ENCODE peak calls at places on chromosomes 12 and 14, in five cellular contexts. One of them, this sample, is unnamed.

GRCh38 chr12:94707892-94708291 is 57.5 kb upstream of the TMCC3 start:
- DNase-seq in BJ: no peak
- DNase-seq in AG04450: peak
- DNase-seq in GM06990: no peak
- DNase-seq in GM23338: no peak
- DNase-seq in this sample: peak

GRCh38 chr12:88185988-88186387 is 43.9 kb downstream of the TMTC3 start:
- DNase-seq in GM23338: no peak
- DNase-seq in BJ: no peak
- DNase-seq in AG04450: peak
- DNase-seq in GM06990: no peak
- DNase-seq in this sample: peak

GRCh38 chr12:27711312-27711682 is 665 bp downstream of the MRPS35 start:
- DNase-seq in GM23338: peak
- DNase-seq in BJ: no peak
- DNase-seq in AG04450: no peak
- DNase-seq in GM06990: no peak
- DNase-seq in this sample: no peak

GRCh38 chr14:33679461-33680225 is 271.2 kb downstream of the EGLN3 start:
- DNase-seq in GM06990: no peak
- DNase-seq in AG04450: no peak
- DNase-seq in BJ: peak
- DNase-seq in GM23338: no peak
- DNase-seq in this sample: peak

GRCh38 chr12:50333441-50333840 is 50.1 kb upstream of the LIMA1 start:
- DNase-seq in GM23338: no peak
- DNase-seq in AG04450: no peak
- DNase-seq in BJ: no peak
- DNase-seq in GM06990: no peak
- DNase-seq in this sample: no peak

GRCh38 chr12:106973545-106973944 is 13.4 kb downstream of the MTERF2 start:
- DNase-seq in BJ: no peak
- DNase-seq in AG04450: no peak
- DNase-seq in GM23338: no peak
- DNase-seq in GM06990: no peak
- DNase-seq in this sample: no peak

GRCh38 chr12:113770389-113770865 is 195.7 kb downstream of the RBM19 start:
- DNase-seq in GM23338: no peak
- DNase-seq in BJ: no peak
- DNase-seq in GM06990: no peak
- DNase-seq in AG04450: no peak
- DNase-seq in this sample: no peak

GRCh38 chr12:14723763-14724162 is 27.4 kb upstream of the GUCY2C start:
- DNase-seq in AG04450: peak
- DNase-seq in GM06990: peak
- DNase-seq in GM23338: peak
- DNase-seq in BJ: no peak
- DNase-seq in this sample: peak

GRCh38 chr14:24789277-24789832 is 155.4 kb upstream of the GZMB start:
- DNase-seq in GM06990: no peak
- DNase-seq in GM23338: no peak
- DNase-seq in AG04450: no peak
- DNase-seq in BJ: no peak
- DNase-seq in this sample: no peak

GRCh38 chr12:51318846-51319570 is 5.0 kb downstream of the BIN2 start:
- DNase-seq in GM23338: no peak
- DNase-seq in BJ: no peak
- DNase-seq in GM06990: peak
- DNase-seq in AG04450: no peak
- DNase-seq in this sample: no peak

GRCh38 chr12:44875954-44876553 is at the start of gene NELL2:
- DNase-seq in GM23338: peak
- DNase-seq in AG04450: no peak
- DNase-seq in GM06990: peak
- DNase-seq in BJ: no peak
- DNase-seq in this sample: no peak

GRCh38 chr12:113271853-113272561 is 50.7 kb downstream of the TPCN1 start:
- DNase-seq in GM06990: no peak
- DNase-seq in BJ: peak
- DNase-seq in AG04450: peak
- DNase-seq in GM23338: peak
- DNase-seq in this sample: peak

GRCh38 chr12:20120296-20120695 is 248.0 kb upstream of the PDE3A start:
- DNase-seq in GM23338: no peak
- DNase-seq in BJ: no peak
- DNase-seq in GM06990: no peak
- DNase-seq in AG04450: no peak
- DNase-seq in this sample: no peak

GRCh38 chr12:25051583-25052190 is 102.8 kb upstream of the BCAT1 start:
- DNase-seq in AG04450: no peak
- DNase-seq in BJ: no peak
- DNase-seq in GM06990: peak
- DNase-seq in GM23338: no peak
- DNase-seq in this sample: no peak

GRCh38 chr14:39469094-39469710 is 37.0 kb upstream of the FBXO33 start:
- DNase-seq in BJ: no peak
- DNase-seq in GM06990: peak
- DNase-seq in AG04450: no peak
- DNase-seq in GM23338: peak
- DNase-seq in this sample: peak

GRCh38 chr12:13661005-13661887 is 320.2 kb downstream of the GRIN2B start:
- DNase-seq in GM06990: no peak
- DNase-seq in GM23338: peak
- DNase-seq in BJ: peak
- DNase-seq in AG04450: peak
- DNase-seq in this sample: peak

GRCh38 chr12:42919691-42920090 is 330.1 kb upstream of the PRICKLE1 start:
- DNase-seq in GM06990: no peak
- DNase-seq in GM23338: no peak
- DNase-seq in AG04450: no peak
- DNase-seq in BJ: no peak
- DNase-seq in this sample: no peak

GRCh38 chr12:9064201-9064814 is 51.4 kb downstream of the A2M start:
- DNase-seq in BJ: no peak
- DNase-seq in GM06990: peak
- DNase-seq in GM23338: peak
- DNase-seq in AG04450: no peak
- DNase-seq in this sample: peak

GRCh38 chr12:43336962-43337555 is 214.9 kb downstream of the ADAMTS20 start:
- DNase-seq in GM23338: peak
- DNase-seq in AG04450: no peak
- DNase-seq in GM06990: no peak
- DNase-seq in BJ: no peak
- DNase-seq in this sample: peak

GRCh38 chr12:121334513-121335343 is 17.5 kb downstream of the ANAPC5 start:
- DNase-seq in GM06990: peak
- DNase-seq in GM23338: peak
- DNase-seq in AG04450: peak
- DNase-seq in BJ: peak
- DNase-seq in this sample: peak

GRCh38 chr12:4824415-4824814 is 85.3 kb upstream of the KCNA1 start:
- DNase-seq in AG04450: no peak
- DNase-seq in BJ: peak
- DNase-seq in GM06990: no peak
- DNase-seq in GM23338: no peak
- DNase-seq in this sample: peak

GRCh38 chr12:59149995-59150642 is 229.8 kb upstream of the LRIG3 start:
- DNase-seq in GM23338: peak
- DNase-seq in GM06990: peak
- DNase-seq in AG04450: peak
- DNase-seq in BJ: no peak
- DNase-seq in this sample: peak

GRCh38 chr12:57864382-57864781 is 17.9 kb upstream of the CTDSP2 start:
- DNase-seq in AG04450: no peak
- DNase-seq in GM06990: no peak
- DNase-seq in GM23338: peak
- DNase-seq in BJ: no peak
- DNase-seq in this sample: peak

GRCh38 chr12:15842106-15842505 is 40.1 kb upstream of the STRAP start:
- DNase-seq in AG04450: peak
- DNase-seq in BJ: no peak
- DNase-seq in GM06990: no peak
- DNase-seq in GM23338: no peak
- DNase-seq in this sample: peak

GRCh38 chr12:68341822-68342221 is 9.7 kb upstream of the MDM1 start:
- DNase-seq in GM23338: no peak
- DNase-seq in BJ: no peak
- DNase-seq in AG04450: no peak
- DNase-seq in GM06990: no peak
- DNase-seq in this sample: no peak

GRCh38 chr14:69156224-69156623 is 3.3 kb upstream of the DCAF5 start:
- DNase-seq in AG04450: no peak
- DNase-seq in GM23338: no peak
- DNase-seq in GM06990: no peak
- DNase-seq in BJ: no peak
- DNase-seq in this sample: no peak

GRCh38 chr14:21039585-21040369 is 2.4 kb upstream of the RNASE7 start:
- DNase-seq in GM06990: no peak
- DNase-seq in AG04450: peak
- DNase-seq in GM23338: peak
- DNase-seq in BJ: no peak
- DNase-seq in this sample: peak

GRCh38 chr14:22973217-22974032 is 8.9 kb downstream of the AJUBA start:
- DNase-seq in GM06990: no peak
- DNase-seq in AG04450: no peak
- DNase-seq in BJ: no peak
- DNase-seq in GM23338: peak
- DNase-seq in this sample: peak

GRCh38 chr14:81268016-81268416 is 47.3 kb upstream of the GTF2A1 start:
- DNase-seq in GM06990: no peak
- DNase-seq in GM23338: peak
- DNase-seq in BJ: no peak
- DNase-seq in AG04450: no peak
- DNase-seq in this sample: no peak

GRCh38 chr14:28143340-28143739 is 623.2 kb upstream of the FOXG1 start:
- DNase-seq in BJ: no peak
- DNase-seq in GM06990: no peak
- DNase-seq in AG04450: no peak
- DNase-seq in GM23338: peak
- DNase-seq in this sample: no peak

GRCh38 chr12:88698471-88698870 is 118.2 kb upstream of the KITLG start:
- DNase-seq in AG04450: no peak
- DNase-seq in BJ: no peak
- DNase-seq in GM06990: no peak
- DNase-seq in GM23338: no peak
- DNase-seq in this sample: no peak

GRCh38 chr14:106549064-106549463 is 1022.7 kb downstream of the TMEM121 start:
- DNase-seq in GM23338: no peak
- DNase-seq in AG04450: no peak
- DNase-seq in BJ: no peak
- DNase-seq in GM06990: no peak
- DNase-seq in this sample: no peak
- H3K4me3 ChIP-seq in GM23338: no peak
- H3K4me3 ChIP-seq in AG04450: no peak
- H3K4me3 ChIP-seq in BJ: no peak
- H3K4me3 ChIP-seq in GM06990: no peak
- H3K4me3 ChIP-seq in this sample: no peak

GRCh38 chr12:70399319-70399718 is 33.2 kb downstream of the KCNMB4 start:
- DNase-seq in AG04450: no peak
- DNase-seq in BJ: no peak
- DNase-seq in GM06990: no peak
- DNase-seq in GM23338: no peak
- DNase-seq in this sample: no peak

GRCh38 chr12:70400124-70400523 is 34.0 kb downstream of the KCNMB4 start:
- DNase-seq in BJ: no peak
- DNase-seq in GM23338: no peak
- DNase-seq in GM06990: no peak
- DNase-seq in AG04450: no peak
- DNase-seq in this sample: no peak

GRCh38 chr12:70403827-70404226 is 37.7 kb downstream of the KCNMB4 start:
- DNase-seq in BJ: no peak
- DNase-seq in GM23338: no peak
- DNase-seq in AG04450: no peak
- DNase-seq in GM06990: no peak
- DNase-seq in this sample: no peak

GRCh38 chr12:70398862-70399261 is 32.8 kb downstream of the KCNMB4 start:
- DNase-seq in BJ: no peak
- DNase-seq in GM23338: no peak
- DNase-seq in GM06990: no peak
- DNase-seq in AG04450: no peak
- DNase-seq in this sample: no peak

GRCh38 chr12:70402597-70402996 is 36.5 kb downstream of the KCNMB4 start:
- DNase-seq in GM23338: peak
- DNase-seq in AG04450: no peak
- DNase-seq in GM06990: no peak
- DNase-seq in BJ: no peak
- DNase-seq in this sample: no peak
- TF ChIP-seq CTCF in GM23338: peak
- TF ChIP-seq CTCF in AG04450: no peak
- TF ChIP-seq CTCF in GM06990: peak
- TF ChIP-seq CTCF in BJ: peak
- TF ChIP-seq CTCF in this sample: peak

GRCh38 chr14:105476937-105477658 is 2.5 kb downstream of the CRIP2 start:
- DNase-seq in AG04450: no peak
- DNase-seq in GM06990: no peak
- DNase-seq in GM23338: no peak
- DNase-seq in BJ: no peak
- DNase-seq in this sample: no peak
- H3K4me3 ChIP-seq in AG04450: peak
- H3K4me3 ChIP-seq in GM06990: no peak
- H3K4me3 ChIP-seq in GM23338: no peak
- H3K4me3 ChIP-seq in BJ: no peak
- H3K4me3 ChIP-seq in this sample: no peak

GRCh38 chr12:8014836-8015235 is 17.7 kb upstream of the FOXJ2 start:
- DNase-seq in GM06990: no peak
- DNase-seq in BJ: no peak
- DNase-seq in GM23338: no peak
- DNase-seq in AG04450: no peak
- DNase-seq in this sample: no peak

DNA sequence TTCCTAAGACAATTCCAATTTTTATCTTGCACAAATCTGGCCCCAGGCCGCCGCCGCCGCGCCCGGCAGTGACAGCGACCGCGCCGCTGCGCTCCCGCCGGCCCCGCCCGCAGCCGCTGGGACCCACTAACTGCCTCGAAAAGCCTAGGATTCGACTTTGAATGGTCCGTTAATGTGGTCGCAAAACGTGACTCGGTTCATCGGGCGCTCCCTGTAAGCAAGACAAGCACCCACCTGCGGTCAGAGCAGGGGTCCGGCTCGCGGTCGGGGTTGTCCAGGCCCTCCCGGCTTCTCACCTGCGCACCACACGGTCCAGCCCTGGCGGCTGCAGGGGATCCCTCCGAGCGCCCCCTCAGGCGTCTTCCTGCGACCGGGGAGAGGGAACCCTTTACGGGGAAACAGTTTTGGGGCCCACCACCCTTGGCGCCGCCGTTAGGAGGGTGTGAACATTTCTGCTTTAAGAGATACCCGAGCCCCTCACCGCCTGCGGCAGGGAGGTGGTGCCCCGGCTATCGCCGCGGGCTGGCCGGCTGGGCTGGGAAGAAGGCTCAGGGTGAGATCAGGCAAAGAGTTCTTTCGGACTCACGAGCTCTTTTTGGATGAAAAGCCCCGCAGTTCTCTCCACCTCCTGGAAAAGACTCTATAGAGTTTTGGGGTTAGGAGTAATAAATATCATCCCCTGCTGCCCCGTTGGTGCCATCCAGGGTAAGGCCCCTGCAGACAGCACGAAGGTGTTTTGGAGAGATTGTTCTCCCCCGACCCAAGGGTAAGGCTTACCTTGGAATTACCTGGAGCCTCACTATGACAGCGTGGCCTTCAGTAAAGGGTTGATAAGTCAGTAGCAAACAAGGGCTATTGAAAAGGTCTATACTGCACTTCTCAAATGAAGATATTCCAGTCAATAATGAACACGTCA is 13.6 kb upstream of the FOXJ2 start:
- DNase-seq in GM23338: peak
- DNase-seq in AG04450: no peak
- DNase-seq in BJ: no peak
- DNase-seq in GM06990: peak
- DNase-seq in this sample: peak
- TF ChIP-seq CTCF in GM23338: peak
- TF ChIP-seq CTCF in AG04450: no peak
- TF ChIP-seq CTCF in BJ: no peak
- TF ChIP-seq CTCF in GM06990: no peak
- TF ChIP-seq CTCF in this sample: no peak

This sample was measured in fibroblast of villous mesenchyme.